ENCODE peak calls at places on chromosomes 7 and 10, in four cellular contexts. One of them, this sample, is unnamed.

GRCh38 chr10:12191715-12192114 is 4.0 kb downstream of the NUDT5 start:
- DNase-seq in ovary: no peak
- DNase-seq in tibial nerve: no peak
- DNase-seq in K562: no peak
- DNase-seq in this sample: no peak

GRCh38 chr7:39688611-39689485 is 65.5 kb downstream of the RALA start:
- DNase-seq in ovary: no peak
- DNase-seq in K562: no peak
- DNase-seq in tibial nerve: no peak
- DNase-seq in this sample: peak; percentile 68

GRCh38 chr10:71998840-71999194 is 34.6 kb downstream of the CHST3 start:
- DNase-seq in K562: no peak
- DNase-seq in ovary: peak; percentile 67
- DNase-seq in tibial nerve: no peak
- DNase-seq in this sample: no peak

GRCh38 chr10:7950981-7951847 is 103.3 kb upstream of the GATA3 start:
- DNase-seq in K562: no peak
- DNase-seq in ovary: no peak
- DNase-seq in tibial nerve: no peak
- DNase-seq in this sample: no peak

GRCh38 chr7:47266799-47267198 is 315.1 kb downstream of the TNS3 start:
- DNase-seq in K562: no peak
- DNase-seq in ovary: no peak
- DNase-seq in tibial nerve: no peak
- DNase-seq in this sample: peak; percentile 88

GRCh38 chr10:27741173-27742091 is 4.2 kb downstream of the MKX start:
- DNase-seq in K562: no peak
- DNase-seq in ovary: peak; percentile 52
- DNase-seq in tibial nerve: no peak
- DNase-seq in this sample: no peak

GRCh38 chr10:23886355-23886754 is 322.6 kb upstream of the KIAA1217 start:
- DNase-seq in K562: no peak
- DNase-seq in tibial nerve: no peak
- DNase-seq in ovary: no peak
- DNase-seq in this sample: no peak

GRCh38 chr7:142445019-142445686 is 187.3 kb upstream of the PRSS58 start:
- DNase-seq in ovary: no peak
- DNase-seq in K562: no peak
- DNase-seq in tibial nerve: no peak
- DNase-seq in this sample: no peak

GRCh38 chr7:79114875-79115274 is 338.6 kb downstream of the MAGI2 start:
- DNase-seq in ovary: no peak
- DNase-seq in K562: no peak
- DNase-seq in tibial nerve: no peak
- DNase-seq in this sample: no peak

GRCh38 chr7:79118143-79118542 is 335.3 kb downstream of the MAGI2 start:
- DNase-seq in ovary: no peak
- DNase-seq in K562: no peak
- DNase-seq in tibial nerve: no peak
- DNase-seq in this sample: no peak
- TF ChIP-seq POLR2A in ovary: no peak
- TF ChIP-seq POLR2A in K562: no peak
- TF ChIP-seq POLR2A in tibial nerve: no peak
- TF ChIP-seq POLR2A in this sample: no peak

DNA sequence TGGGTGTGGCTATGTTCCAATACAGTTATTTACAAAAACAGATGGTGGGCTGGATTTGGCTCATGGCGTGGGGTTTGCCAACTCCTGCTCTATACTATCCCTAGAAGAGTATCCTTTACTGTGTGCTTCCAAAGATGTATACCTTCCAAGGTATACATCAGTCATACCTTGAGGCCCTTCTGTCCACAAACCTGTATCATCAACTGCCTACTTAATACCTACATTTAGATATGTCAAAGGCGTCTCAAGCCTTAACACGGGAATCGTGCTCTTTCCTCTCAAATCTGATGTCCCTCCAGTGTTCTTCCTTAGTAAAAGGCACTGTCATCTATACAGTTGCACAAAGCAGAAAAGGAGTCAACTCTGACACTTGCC is 37.0 kb downstream of the NAMPT start:
- DNase-seq in K562: no peak
- DNase-seq in tibial nerve: no peak
- DNase-seq in ovary: no peak
- DNase-seq in this sample: no peak
- TF ChIP-seq POLR2A in K562: no peak
- TF ChIP-seq POLR2A in tibial nerve: no peak
- TF ChIP-seq POLR2A in ovary: no peak
- TF ChIP-seq POLR2A in this sample: no peak

GRCh38 chr10:22438714-22439113 is 93.4 kb downstream of the SPAG6 start:
- DNase-seq in tibial nerve: no peak
- DNase-seq in K562: no peak
- DNase-seq in ovary: no peak
- DNase-seq in this sample: no peak

GRCh38 chr10:22437620-22438588 is 92.6 kb downstream of the SPAG6 start:
- DNase-seq in K562: no peak
- DNase-seq in tibial nerve: no peak
- DNase-seq in ovary: peak; percentile 70
- DNase-seq in this sample: no peak

GRCh38 chr10:22435650-22436049 is 90.4 kb downstream of the SPAG6 start:
- DNase-seq in ovary: peak; percentile 33
- DNase-seq in K562: no peak
- DNase-seq in tibial nerve: no peak
- DNase-seq in this sample: no peak

GRCh38 chr10:22436526-22436892 is 91.2 kb downstream of the SPAG6 start:
- DNase-seq in tibial nerve: no peak
- DNase-seq in ovary: no peak
- DNase-seq in K562: no peak
- DNase-seq in this sample: no peak

DNA sequence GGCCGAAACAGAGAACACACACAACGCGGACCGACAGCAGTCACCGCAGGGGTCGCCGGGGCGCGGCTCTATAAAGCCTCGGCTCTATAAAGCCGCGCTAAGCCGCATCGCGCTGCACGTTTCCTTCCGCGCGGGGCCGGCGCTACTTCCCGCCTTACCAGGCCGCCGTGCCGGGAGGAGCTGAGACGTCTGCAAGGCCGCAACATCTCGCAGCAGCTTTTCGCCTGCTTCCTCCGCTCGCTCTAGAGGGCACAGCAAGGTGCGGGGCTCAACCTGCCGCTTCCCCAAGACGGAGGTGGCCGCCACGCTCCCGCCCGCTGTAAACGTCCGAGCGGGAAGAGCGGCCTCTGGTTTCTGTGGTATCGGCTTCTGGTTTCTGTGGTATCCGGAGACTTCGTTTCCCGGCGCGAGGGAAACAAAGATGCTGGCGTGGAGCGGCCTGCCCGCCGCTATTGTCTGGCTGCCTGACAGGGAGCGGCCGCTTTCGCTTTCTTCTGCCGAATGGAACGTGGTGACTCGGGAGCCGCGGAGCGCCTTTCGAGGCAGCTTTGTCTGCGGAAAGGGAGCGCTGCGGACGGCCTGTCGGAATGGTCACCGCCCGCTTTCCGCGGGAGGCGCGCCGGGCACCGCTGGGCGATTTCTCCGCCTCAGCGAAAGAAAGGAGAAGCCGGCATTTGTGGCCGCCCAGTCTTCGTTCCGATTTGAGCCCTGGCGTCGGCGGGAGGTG is 91.8 kb downstream of the SPAG6 start:
- DNase-seq in tibial nerve: peak; percentile 86
- DNase-seq in K562: no peak
- DNase-seq in ovary: peak; percentile 95
- DNase-seq in this sample: peak; percentile 98
- TF ChIP-seq POLR2A in tibial nerve: peak; percentile 93
- TF ChIP-seq POLR2A in K562: no peak
- TF ChIP-seq POLR2A in ovary: peak; percentile 89
- TF ChIP-seq POLR2A in this sample: peak; percentile 97

DNA sequence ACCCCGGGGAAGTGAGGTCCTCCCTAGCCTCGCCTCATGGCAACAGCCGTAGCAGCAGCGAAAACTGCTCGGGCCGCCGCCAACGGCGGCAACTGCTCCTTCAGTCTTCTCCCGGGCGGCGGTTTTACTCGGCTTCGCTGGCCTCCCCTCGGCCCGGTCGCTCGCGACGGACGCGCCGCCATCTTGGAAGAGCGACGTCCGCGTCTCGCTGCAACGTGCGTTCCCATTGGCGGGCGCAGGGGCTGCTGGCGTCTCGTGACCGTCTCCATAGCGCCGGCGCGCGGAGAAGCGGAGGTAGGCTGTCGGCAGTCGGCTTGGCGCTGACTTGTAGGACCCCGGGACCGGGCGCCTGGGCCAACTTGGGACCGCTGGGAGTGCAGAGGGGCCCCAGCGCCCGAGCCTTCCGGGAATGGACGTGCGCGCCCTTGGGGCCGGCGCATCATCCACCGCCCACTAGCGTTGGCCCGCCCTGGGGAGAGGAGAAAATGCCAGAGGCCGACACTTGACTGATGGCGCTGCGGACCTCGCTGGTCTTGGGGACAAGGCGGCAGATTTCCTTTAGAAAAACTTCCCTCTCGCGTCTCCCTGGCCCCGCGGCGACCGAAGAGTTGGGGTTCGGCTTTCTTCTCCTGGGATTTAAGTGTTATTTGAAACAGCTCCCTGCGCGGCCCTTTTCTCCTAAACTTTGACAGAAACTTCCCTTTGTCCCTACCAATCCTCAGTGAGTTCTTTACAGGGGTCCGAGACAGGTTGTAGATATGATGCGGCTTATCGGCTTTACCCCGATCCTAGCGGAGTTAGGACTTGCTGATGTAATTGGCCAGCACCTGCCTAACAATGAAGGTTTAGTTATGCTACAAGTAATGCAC is at the start of gene SNX13:
- DNase-seq in ovary: peak; percentile 93
- DNase-seq in tibial nerve: peak; percentile 85
- DNase-seq in K562: peak; percentile 95
- DNase-seq in this sample: peak; percentile 94
- TF ChIP-seq POLR2A in ovary: peak; percentile 62
- TF ChIP-seq POLR2A in tibial nerve: peak; percentile 94
- TF ChIP-seq POLR2A in K562: peak; percentile 85
- TF ChIP-seq POLR2A in this sample: peak; percentile 90

This sample was measured in erythroblast.